ENCODE peak calls at places on chromosomes 11 and 22, in ten cellular contexts. B is AG04450, K is kidney, X is body of pancreas, U is tibial artery, Z is IMR-90, S is AG09309, N is dorsolateral prefrontal cortex, Y is sigmoid colon, R is transverse colon. D is an unnamed sample.

GRCh38 chr22:23305321-23305910 is 125.1 kb downstream of the BCR start:
- DNase-seq in B (no peak), K (peak), X (no peak), U (peak), Z (peak), S (peak), N (peak), Y (no peak), R (no peak), D (no peak)

GRCh38 chr22:21778705-21779363 is 43.2 kb upstream of the YPEL1 start:
- DNase-seq in B (peak), K (no peak), X (no peak), U (no peak), Z (peak), S (no peak), N (no peak), Y (no peak), R (no peak), D (peak)

GRCh38 chr11:8309311-8309710 is 45.6 kb upstream of the LMO1 start:
- DNase-seq in B (no peak), K (peak), X (no peak), U (no peak), Z (no peak), S (no peak), N (no peak), Y (no peak), R (no peak), D (no peak)

GRCh38 chr22:48902001-48902869 is 925.4 kb downstream of the BRD1 start:
- DNase-seq in B (no peak), K (no peak), X (no peak), U (no peak), Z (no peak), S (no peak), N (no peak), Y (peak), R (no peak), D (no peak)

GRCh38 chr11:106086850-106087249 is 9.4 kb downstream of the AASDHPPT start:
- DNase-seq in B (no peak), K (no peak), X (no peak), U (no peak), Z (no peak), S (no peak), N (no peak), Y (no peak), R (no peak), D (no peak)

GRCh38 chr11:7651700-7652099 is 21.6 kb downstream of the CYB5R2 start:
- DNase-seq in B (no peak), K (no peak), X (no peak), U (no peak), Z (no peak), S (no peak), N (peak), Y (no peak), R (no peak), D (no peak)

GRCh38 chr11:96964661-96965060 is 574.8 kb downstream of the JRKL start:
- DNase-seq in B (no peak), K (no peak), X (no peak), U (no peak), Z (no peak), S (no peak), N (no peak), Y (no peak), R (no peak), D (no peak)

GRCh38 chr11:75325713-75326438 is 25.6 kb downstream of the ARRB1 start:
- DNase-seq in B (peak), K (peak), X (peak), U (peak), Z (peak), S (peak), N (peak), Y (peak), R (no peak), D (no peak)

GRCh38 chr11:10456519-10456918 is 1.5 kb downstream of the AMPD3 start:
- DNase-seq in B (no peak), K (no peak), X (no peak), U (no peak), Z (no peak), S (no peak), N (no peak), Y (no peak), R (no peak), D (no peak)

GRCh38 chr22:47695176-47695575 is 932.7 kb downstream of the TBC1D22A start:
- DNase-seq in B (no peak), K (no peak), X (no peak), U (no peak), Z (no peak), S (no peak), N (no peak), Y (no peak), R (no peak), D (no peak)

GRCh38 chr11:63905179-63905578 is 11.8 kb downstream of the RCOR2 start:
- DNase-seq in B (no peak), K (no peak), X (no peak), U (peak), Z (peak), S (no peak), N (peak), Y (no peak), R (no peak), D (no peak)

GRCh38 chr11:108538022-108538424 is 39.8 kb upstream of the POGLUT3 start:
- DNase-seq in B (no peak), K (peak), X (no peak), U (no peak), Z (no peak), S (no peak), N (no peak), Y (no peak), R (peak), D (no peak)

GRCh38 chr11:74255741-74256369 is 55.6 kb downstream of the P4HA3 start:
- DNase-seq in B (no peak), K (no peak), X (peak), U (peak), Z (peak), S (peak), N (peak), Y (no peak), R (peak), D (no peak)

GRCh38 chr11:82889133-82890001 is 10.9 kb downstream of the PRCP start:
- DNase-seq in B (no peak), K (no peak), X (no peak), U (no peak), Z (peak), S (no peak), N (no peak), Y (no peak), R (no peak), D (no peak)

GRCh38 chr11:34219862-34220490 is 114.5 kb downstream of the NAT10 start:
- DNase-seq in B (no peak), K (no peak), X (no peak), U (no peak), Z (no peak), S (no peak), N (no peak), Y (peak), R (no peak), D (no peak)

GRCh38 chr11:12983331-12983730 is 25.8 kb upstream of the RASSF10 start:
- DNase-seq in B (no peak), K (no peak), X (no peak), U (no peak), Z (no peak), S (no peak), N (no peak), Y (no peak), R (no peak), D (no peak)

GRCh38 chr11:110121204-110121603 is 28.0 kb downstream of the ZC3H12C start:
- DNase-seq in B (no peak), K (no peak), X (no peak), U (no peak), Z (peak), S (no peak), N (no peak), Y (no peak), R (no peak), D (no peak)

GRCh38 chr11:96307748-96308133 is 35.3 kb downstream of the MAML2 start:
- DNase-seq in B (peak), K (no peak), X (no peak), U (no peak), Z (peak), S (peak), N (no peak), Y (no peak), R (no peak), D (no peak)

GRCh38 chr22:45997077-45997774 is 20.3 kb upstream of the WNT7B start:
- DNase-seq in B (peak), K (peak), X (peak), U (peak), Z (peak), S (peak), N (peak), Y (peak), R (peak), D (peak)

GRCh38 chr11:96045622-96046456 is 121.9 kb upstream of the MTMR2 start:
- DNase-seq in B (no peak), K (peak), X (peak), U (peak), Z (peak), S (peak), N (peak), Y (peak), R (no peak), D (no peak)

DNA sequence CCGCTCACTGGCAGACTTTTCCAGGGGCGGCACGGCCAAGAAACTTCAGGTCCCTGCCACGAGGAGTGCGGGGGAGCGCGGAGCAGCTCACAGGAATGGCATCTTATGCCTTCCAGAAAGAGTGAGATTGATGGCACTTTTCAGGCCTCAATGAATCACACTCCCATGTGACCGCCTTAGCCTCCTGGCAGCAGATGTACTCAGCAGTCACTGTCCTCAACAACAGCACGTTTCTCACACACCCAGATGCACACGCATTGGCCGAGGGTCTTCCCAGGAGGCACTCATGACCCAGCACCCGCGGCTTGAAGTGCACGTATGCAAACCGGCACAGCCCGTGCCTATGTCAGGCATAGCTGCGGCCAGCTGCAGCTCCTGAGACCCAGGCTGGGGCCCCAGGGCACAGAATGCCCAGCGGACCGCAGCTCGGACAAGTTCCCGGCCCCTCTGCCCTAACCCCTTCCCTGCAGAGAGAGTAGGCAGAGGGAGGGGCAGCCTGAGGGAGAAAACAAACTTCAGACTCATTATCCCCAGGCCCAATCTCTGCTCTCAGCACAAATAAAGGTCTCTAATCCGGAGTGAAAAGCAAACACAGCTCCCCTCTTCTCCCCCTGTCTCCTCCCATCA is 48.3 kb downstream of the RPUSD4 start:
- DNase-seq in B (peak), K (no peak), X (no peak), U (no peak), Z (peak), S (peak), N (peak), Y (peak), R (no peak), D (peak)
- H3K4me3 ChIP-seq in B (no peak), K (no peak), X (no peak), U (no peak), Z (no peak), S (no peak), N (no peak), Y (no peak), R (no peak), D (no peak)

GRCh38 chr11:121650520-121651266 is 197.9 kb upstream of the SORL1-AS1 start:
- DNase-seq in B (no peak), K (no peak), X (no peak), U (no peak), Z (no peak), S (no peak), N (no peak), Y (no peak), R (no peak), D (no peak)
- H3K4me3 ChIP-seq in B (no peak), K (no peak), X (no peak), U (no peak), Z (no peak), S (no peak), N (no peak), Y (no peak), R (no peak), D (no peak)

GRCh38 chr11:1920128-1920908 is 815 bp downstream of the TNNT3 start:
- DNase-seq in B (no peak), K (no peak), X (no peak), U (no peak), Z (no peak), S (no peak), N (no peak), Y (no peak), R (no peak), D (no peak)
- H3K4me3 ChIP-seq in B (no peak), K (no peak), X (no peak), U (no peak), Z (no peak), S (no peak), N (no peak), Y (no peak), R (no peak), D (no peak)

DNA sequence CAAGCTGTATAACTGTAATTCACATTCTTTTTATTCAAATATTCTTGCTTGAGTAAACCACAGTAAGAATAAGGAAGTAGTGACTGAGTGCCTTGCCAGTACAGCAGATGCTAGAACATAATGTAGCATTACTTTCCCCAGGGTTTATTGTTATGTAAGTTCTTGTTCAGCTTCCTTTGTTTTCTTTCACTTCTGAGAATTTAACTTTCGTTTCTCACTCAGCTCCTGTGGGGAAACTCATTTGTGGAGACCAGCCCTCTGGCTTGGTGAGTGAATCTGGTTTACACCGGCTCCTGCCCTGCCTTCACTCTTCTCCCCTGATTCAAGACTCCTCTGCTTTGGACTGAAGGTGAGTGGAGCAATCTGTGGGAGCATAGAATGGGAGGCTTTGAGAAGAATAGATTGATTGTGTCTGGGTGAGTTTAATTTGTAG is at the start of gene TRIM22:
- DNase-seq in B (no peak), K (peak), X (no peak), U (peak), Z (peak), S (peak), N (no peak), Y (no peak), R (peak), D (peak)
- H3K4me3 ChIP-seq in B (peak), K (peak), X (no peak), U (peak), Z (peak), S (peak), N (peak), Y (peak), R (peak), D (peak)

GRCh38 chr11:66567787-66568123 is 651 bp downstream of the CTSF start:
- DNase-seq in B (no peak), K (peak), X (no peak), U (no peak), Z (no peak), S (no peak), N (no peak), Y (no peak), R (no peak), D (no peak)
- H3K4me3 ChIP-seq in B (peak), K (peak), X (no peak), U (peak), Z (peak), S (peak), N (peak), Y (peak), R (peak), D (peak)

GRCh38 chr22:31579835-31580242 is 82.2 kb downstream of the PISD start:
- DNase-seq in B (no peak), K (no peak), X (no peak), U (no peak), Z (no peak), S (no peak), N (no peak), Y (no peak), R (no peak), D (no peak)
- H3K4me3 ChIP-seq in B (no peak), K (no peak), X (no peak), U (no peak), Z (no peak), S (no peak), N (no peak), Y (no peak), R (no peak), D (no peak)

GRCh38 chr11:47447906-47448305 is 1.0 kb downstream of the RAPSN start:
- DNase-seq in B (no peak), K (no peak), X (no peak), U (no peak), Z (no peak), S (no peak), N (no peak), Y (no peak), R (no peak), D (no peak)
- H3K4me3 ChIP-seq in B (no peak), K (no peak), X (no peak), U (no peak), Z (no peak), S (no peak), N (no peak), Y (no peak), R (no peak), D (no peak)

GRCh38 chr22:29331658-29332300 is 16.3 kb upstream of the RASL10A start:
- DNase-seq in B (no peak), K (peak), X (no peak), U (no peak), Z (no peak), S (no peak), N (no peak), Y (no peak), R (no peak), D (no peak)
- H3K4me3 ChIP-seq in B (no peak), K (no peak), X (no peak), U (no peak), Z (no peak), S (no peak), N (no peak), Y (no peak), R (no peak), D (no peak)